ENCODE peak calls at places on chromosomes 2 and 18, in four cellular contexts. O is SK-N-SH, B is adrenal gland, F is GM23248. U is an unnamed sample. For H3K9me3, the result is how much of the 10 kb centered on the place peaks cover.

GRCh38 chr2:144201868-144202468 is 318.0 kb downstream of the ZEB2 start:
- DNase-seq in B (no peak), F (peak), O (no peak), U (no peak)

GRCh38 chr2:234952270-234953115 is 676 bp downstream of the SH3BP4 start:
- DNase-seq in F (peak), B (peak), O (peak), U (peak)

GRCh38 chr18:77000527-77000926 is 132.1 kb downstream of the MBP start:
- DNase-seq in O (peak), B (peak), F (peak), U (peak)

GRCh38 chr2:241844066-241844728 is 14.5 kb downstream of the PDCD1 start:
- DNase-seq in B (peak), O (peak), F (peak), U (peak)

GRCh38 chr2:227834423-227834822 is 20.8 kb downstream of the CCL20 start:
- DNase-seq in O (no peak), F (peak), B (no peak), U (no peak)

GRCh38 chr2:28950941-28951630 is 30.0 kb upstream of the TOGARAM2 start:
- DNase-seq in B (no peak), F (no peak), O (no peak), U (no peak)

GRCh38 chr2:127157651-127158460 is 50.9 kb upstream of the BIN1 start:
- DNase-seq in O (peak), B (peak), F (no peak), U (peak)

GRCh38 chr2:126304147-126304546 is 351.8 kb upstream of the GYPC start:
- DNase-seq in F (no peak), O (no peak), B (no peak), U (no peak)

GRCh38 chr2:66550826-66551225 is 115.9 kb downstream of the MEIS1 start:
- DNase-seq in O (no peak), B (no peak), F (no peak), U (no peak)

GRCh38 chr2:23720705-23721453 is 206.0 kb downstream of the ATAD2B start:
- DNase-seq in O (no peak), B (no peak), F (no peak), U (no peak)

GRCh38 chr2:23721454-23721826 is 205.5 kb downstream of the ATAD2B start:
- DNase-seq in F (no peak), O (no peak), B (no peak), U (no peak)

GRCh38 chr2:23719721-23720120 is 207.2 kb downstream of the ATAD2B start:
- DNase-seq in F (no peak), O (no peak), B (no peak), U (no peak)

DNA sequence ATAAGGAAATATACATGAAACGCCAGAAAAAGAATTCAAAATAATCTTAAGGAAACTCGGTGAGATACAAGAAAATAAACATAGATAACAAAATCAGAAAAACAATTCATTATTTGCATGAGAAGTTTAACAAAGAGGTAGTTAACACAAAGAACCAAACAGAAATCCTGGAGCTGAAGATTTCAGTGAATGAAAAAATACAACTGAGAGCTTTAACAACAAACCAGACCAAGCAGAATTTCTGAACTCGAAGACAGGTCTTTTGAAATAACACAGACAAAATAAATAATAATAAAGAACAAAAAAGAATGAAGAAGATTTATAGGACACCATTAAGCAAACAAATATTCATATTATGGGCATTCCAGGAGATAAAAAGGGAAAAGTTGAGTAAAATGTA is 204.7 kb downstream of the ATAD2B start:
- DNase-seq in F (no peak), O (no peak), B (no peak), U (no peak)
- H3K27ac ChIP-seq in F (no peak), O (no peak), B (no peak), U (no peak)

DNA sequence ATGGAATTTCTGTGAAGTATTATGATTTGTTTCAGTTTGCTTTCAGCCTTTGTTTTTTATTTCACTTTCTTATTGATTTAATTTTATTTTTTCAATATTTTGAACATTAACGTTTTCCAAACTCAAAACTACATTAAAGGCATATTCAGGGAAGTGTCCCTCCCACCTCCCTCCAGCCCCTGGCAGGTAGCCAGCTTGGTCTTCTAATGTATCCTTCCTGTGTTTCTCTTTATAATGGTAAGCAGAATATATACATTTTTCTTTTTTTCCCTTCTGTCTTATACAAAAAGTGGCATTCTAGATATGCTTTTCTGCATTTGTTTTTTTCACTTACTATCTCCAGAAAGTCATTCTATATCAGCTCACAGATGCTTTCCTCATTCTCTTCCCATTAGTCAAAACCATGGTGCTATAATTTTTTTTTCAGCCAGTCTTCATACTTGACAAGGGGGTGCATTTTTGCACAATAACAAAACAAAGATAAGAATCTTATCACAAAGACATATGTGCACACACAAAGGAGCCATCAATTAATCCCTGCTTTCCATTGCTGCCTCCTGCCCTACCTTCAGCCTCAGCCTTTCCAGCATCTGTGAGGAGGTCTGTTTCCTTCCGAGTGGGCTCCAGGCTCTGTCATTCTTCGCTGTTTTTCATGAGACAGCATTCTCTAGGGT is 33.7 kb upstream of the TMEM177 start:
- DNase-seq in O (peak), F (peak), B (no peak), U (peak)
- H3K9me3 ChIP-seq in O (under half), F (under half), B (under half), U (under half)

DNA sequence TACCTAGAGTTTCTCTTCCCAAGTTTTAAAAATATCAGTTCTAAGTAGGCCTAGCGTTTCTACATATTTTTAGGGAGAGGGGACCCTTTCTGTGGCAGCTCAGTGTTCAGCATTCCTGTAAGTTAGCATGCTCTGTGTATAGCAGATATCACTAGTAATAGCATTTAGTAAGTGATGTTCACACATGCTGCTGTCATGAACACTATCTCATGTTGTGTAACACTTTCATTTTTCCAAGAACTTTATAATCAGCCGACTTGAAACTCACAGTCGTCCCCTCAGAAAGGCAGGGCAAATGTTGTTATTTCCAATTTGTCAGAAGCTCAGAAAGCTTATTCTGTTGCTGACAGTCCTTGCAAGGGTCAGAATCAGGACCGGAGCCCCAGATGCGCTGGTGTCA is 267.7 kb downstream of the ALPK2 start:
- DNase-seq in B (no peak), O (no peak), F (no peak), U (no peak)
- H3K27ac ChIP-seq in B (no peak), O (peak), F (peak), U (no peak)

DNA sequence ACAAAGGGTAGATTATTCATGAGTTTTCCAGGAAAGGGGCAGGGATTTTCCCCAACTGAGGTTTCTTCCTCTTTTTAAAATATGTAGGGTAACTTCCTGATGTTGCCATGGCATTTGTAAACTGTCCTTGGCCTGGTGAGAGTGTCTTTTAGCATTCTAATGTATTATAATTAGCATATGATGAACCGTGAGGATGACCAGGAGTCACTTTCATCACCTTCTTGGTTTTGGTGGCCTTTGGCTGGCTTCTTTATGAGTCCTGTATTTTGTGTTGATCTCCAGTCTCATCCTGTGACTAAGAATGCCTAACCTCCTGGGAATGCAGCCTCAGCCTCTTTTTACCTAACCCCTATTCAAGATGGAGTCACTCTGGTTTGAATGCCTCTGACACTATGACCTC is 391.0 kb upstream of the LINC00305 start:
- DNase-seq in O (no peak), B (no peak), F (no peak), U (no peak)
- H3K9me3 ChIP-seq in O (under half), B (under half), F (under half), U (under half)